ENCODE peak calls at places on chromosomes 6 and 20, in ten cellular contexts. One of them, this sample, is unnamed.

GRCh38 chr20:58184984-58185383 is 43.5 kb downstream of the ANKRD60 start:
- DNase-seq in stomach: no peak
- DNase-seq in mammary epithelial cell: no peak
- DNase-seq in brain microvascular endothelial cell: no peak
- DNase-seq in prostate gland: no peak
- DNase-seq in AG09309: no peak
- DNase-seq in fibroblast of pulmonary artery: no peak
- DNase-seq in CD8-positive, alpha-beta T cell: no peak
- DNase-seq in GM23338: no peak
- DNase-seq in upper lobe of left lung: no peak
- DNase-seq in this sample: no peak

GRCh38 chr6:15389079-15389758 is 143.3 kb downstream of the JARID2 start:
- DNase-seq in CD8-positive, alpha-beta T cell: no peak
- DNase-seq in prostate gland: peak; percentile 26
- DNase-seq in brain microvascular endothelial cell: no peak
- DNase-seq in AG09309: no peak
- DNase-seq in GM23338: no peak
- DNase-seq in mammary epithelial cell: no peak
- DNase-seq in upper lobe of left lung: peak; percentile 15
- DNase-seq in stomach: no peak
- DNase-seq in fibroblast of pulmonary artery: peak; percentile 35
- DNase-seq in this sample: no peak

GRCh38 chr20:36845288-36845969 is 30.5 kb upstream of the TLDC2 start:
- DNase-seq in mammary epithelial cell: no peak
- DNase-seq in GM23338: no peak
- DNase-seq in AG09309: no peak
- DNase-seq in upper lobe of left lung: peak; percentile 68
- DNase-seq in CD8-positive, alpha-beta T cell: no peak
- DNase-seq in brain microvascular endothelial cell: no peak
- DNase-seq in prostate gland: no peak
- DNase-seq in stomach: no peak
- DNase-seq in fibroblast of pulmonary artery: no peak
- DNase-seq in this sample: no peak

GRCh38 chr6:115896538-115897129 is 164.1 kb downstream of the FRK start:
- DNase-seq in CD8-positive, alpha-beta T cell: no peak
- DNase-seq in GM23338: peak; percentile 51
- DNase-seq in upper lobe of left lung: no peak
- DNase-seq in AG09309: peak; percentile 11
- DNase-seq in mammary epithelial cell: peak; percentile 19
- DNase-seq in fibroblast of pulmonary artery: peak; percentile 55
- DNase-seq in stomach: no peak
- DNase-seq in prostate gland: no peak
- DNase-seq in brain microvascular endothelial cell: peak; percentile 17
- DNase-seq in this sample: no peak

GRCh38 chr6:73867411-73867810 is 171.4 kb downstream of the CD109 start:
- DNase-seq in fibroblast of pulmonary artery: no peak
- DNase-seq in brain microvascular endothelial cell: no peak
- DNase-seq in AG09309: no peak
- DNase-seq in upper lobe of left lung: no peak
- DNase-seq in mammary epithelial cell: no peak
- DNase-seq in CD8-positive, alpha-beta T cell: no peak
- DNase-seq in stomach: no peak
- DNase-seq in prostate gland: no peak
- DNase-seq in GM23338: no peak
- DNase-seq in this sample: no peak

GRCh38 chr20:37294262-37294981 is 5.0 kb downstream of the MANBAL start:
- DNase-seq in GM23338: no peak
- DNase-seq in AG09309: no peak
- DNase-seq in upper lobe of left lung: no peak
- DNase-seq in mammary epithelial cell: no peak
- DNase-seq in stomach: no peak
- DNase-seq in fibroblast of pulmonary artery: no peak
- DNase-seq in brain microvascular endothelial cell: peak; percentile 73
- DNase-seq in prostate gland: no peak
- DNase-seq in CD8-positive, alpha-beta T cell: no peak
- DNase-seq in this sample: no peak

GRCh38 chr6:33962186-33962585 is 158.4 kb upstream of the MLN start:
- DNase-seq in stomach: no peak
- DNase-seq in CD8-positive, alpha-beta T cell: no peak
- DNase-seq in mammary epithelial cell: peak; percentile 79
- DNase-seq in GM23338: no peak
- DNase-seq in brain microvascular endothelial cell: no peak
- DNase-seq in prostate gland: no peak
- DNase-seq in AG09309: peak; percentile 16
- DNase-seq in upper lobe of left lung: no peak
- DNase-seq in fibroblast of pulmonary artery: no peak
- DNase-seq in this sample: no peak

GRCh38 chr6:145587342-145587741 is 148.0 kb downstream of the EPM2A start:
- DNase-seq in fibroblast of pulmonary artery: no peak
- DNase-seq in AG09309: no peak
- DNase-seq in GM23338: no peak
- DNase-seq in upper lobe of left lung: no peak
- DNase-seq in prostate gland: no peak
- DNase-seq in brain microvascular endothelial cell: no peak
- DNase-seq in CD8-positive, alpha-beta T cell: no peak
- DNase-seq in mammary epithelial cell: no peak
- DNase-seq in stomach: no peak
- DNase-seq in this sample: no peak

DNA sequence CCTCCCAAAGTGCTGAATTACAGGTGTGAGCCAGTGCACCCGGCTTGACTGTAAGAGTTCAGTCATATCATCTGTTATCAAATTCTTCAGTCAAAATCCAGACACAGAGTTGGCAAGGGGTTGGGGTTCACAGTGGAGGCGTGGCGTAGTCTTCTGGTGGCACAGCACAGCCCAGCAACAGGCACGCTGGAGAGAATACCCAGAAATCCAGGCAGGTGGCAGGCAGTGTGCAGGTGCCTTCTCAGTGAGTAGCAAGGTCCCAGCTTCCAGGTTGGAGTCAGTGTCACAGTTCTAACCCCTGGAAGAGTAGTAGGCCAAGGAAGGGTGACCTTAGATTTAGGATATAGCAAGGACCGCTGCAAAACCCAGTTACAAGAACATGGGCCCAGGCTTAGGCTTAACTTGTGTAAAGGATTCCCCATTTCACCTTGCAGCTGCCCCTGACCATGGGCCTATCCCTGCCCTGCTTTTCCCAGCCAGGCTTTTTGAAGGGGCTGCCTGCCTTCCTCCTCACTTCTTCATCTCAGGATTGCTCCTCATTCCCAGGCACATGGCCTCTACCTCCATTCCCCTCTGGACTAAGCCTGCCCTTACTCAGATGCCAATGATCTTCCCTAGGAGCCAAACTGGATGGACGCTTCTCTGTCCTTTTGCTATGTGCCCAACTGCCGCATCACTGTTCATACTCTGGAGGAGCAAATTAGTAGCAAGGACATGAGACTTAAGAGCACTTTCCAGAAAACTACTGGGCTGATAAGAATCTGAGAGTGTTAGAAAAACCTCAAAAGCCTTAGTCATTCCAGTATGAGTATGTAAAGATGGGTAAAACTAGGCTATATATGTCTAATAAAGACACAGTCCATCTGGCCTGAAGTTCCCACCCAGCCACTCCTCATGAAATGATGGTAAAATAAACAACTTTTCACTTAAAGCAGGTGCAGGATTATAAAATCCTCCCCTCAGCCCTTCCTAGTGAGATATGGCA is 30.3 kb downstream of the SHLD1 start:
- DNase-seq in GM23338: no peak
- DNase-seq in brain microvascular endothelial cell: no peak
- DNase-seq in stomach: no peak
- DNase-seq in AG09309: no peak
- DNase-seq in upper lobe of left lung: no peak
- DNase-seq in fibroblast of pulmonary artery: no peak
- DNase-seq in CD8-positive, alpha-beta T cell: no peak
- DNase-seq in prostate gland: no peak
- DNase-seq in mammary epithelial cell: peak; percentile 18
- DNase-seq in this sample: no peak
- TF ChIP-seq CTCF in GM23338: no peak
- TF ChIP-seq CTCF in brain microvascular endothelial cell: no peak
- TF ChIP-seq CTCF in stomach: no peak
- TF ChIP-seq CTCF in AG09309: no peak
- TF ChIP-seq CTCF in upper lobe of left lung: no peak
- TF ChIP-seq CTCF in fibroblast of pulmonary artery: no peak
- TF ChIP-seq CTCF in CD8-positive, alpha-beta T cell: no peak
- TF ChIP-seq CTCF in prostate gland: no peak
- TF ChIP-seq CTCF in mammary epithelial cell: no peak
- TF ChIP-seq CTCF in this sample: no peak

GRCh38 chr20:60056345-60057122 is 98.3 kb downstream of the CDH26 start:
- DNase-seq in stomach: no peak
- DNase-seq in AG09309: no peak
- DNase-seq in brain microvascular endothelial cell: no peak
- DNase-seq in CD8-positive, alpha-beta T cell: no peak
- DNase-seq in GM23338: no peak
- DNase-seq in mammary epithelial cell: no peak
- DNase-seq in upper lobe of left lung: no peak
- DNase-seq in fibroblast of pulmonary artery: no peak
- DNase-seq in prostate gland: no peak
- DNase-seq in this sample: no peak

GRCh38 chr20:60057123-60057865 is 99.1 kb downstream of the CDH26 start:
- DNase-seq in prostate gland: peak; percentile 63
- DNase-seq in CD8-positive, alpha-beta T cell: peak; percentile 42
- DNase-seq in AG09309: no peak
- DNase-seq in brain microvascular endothelial cell: peak; percentile 65
- DNase-seq in stomach: peak; percentile 52
- DNase-seq in mammary epithelial cell: peak; percentile 65
- DNase-seq in upper lobe of left lung: no peak
- DNase-seq in GM23338: peak; percentile 86
- DNase-seq in fibroblast of pulmonary artery: peak; percentile 60
- DNase-seq in this sample: no peak

GRCh38 chr20:60053813-60054190 is 95.6 kb downstream of the CDH26 start:
- DNase-seq in stomach: no peak
- DNase-seq in brain microvascular endothelial cell: no peak
- DNase-seq in CD8-positive, alpha-beta T cell: no peak
- DNase-seq in AG09309: no peak
- DNase-seq in GM23338: no peak
- DNase-seq in mammary epithelial cell: no peak
- DNase-seq in prostate gland: no peak
- DNase-seq in fibroblast of pulmonary artery: no peak
- DNase-seq in upper lobe of left lung: no peak
- DNase-seq in this sample: no peak

GRCh38 chr20:60054716-60055371 is 96.6 kb downstream of the CDH26 start:
- DNase-seq in CD8-positive, alpha-beta T cell: no peak
- DNase-seq in prostate gland: no peak
- DNase-seq in upper lobe of left lung: peak; percentile 46
- DNase-seq in GM23338: no peak
- DNase-seq in mammary epithelial cell: no peak
- DNase-seq in fibroblast of pulmonary artery: no peak
- DNase-seq in AG09309: no peak
- DNase-seq in stomach: no peak
- DNase-seq in brain microvascular endothelial cell: no peak
- DNase-seq in this sample: no peak

DNA sequence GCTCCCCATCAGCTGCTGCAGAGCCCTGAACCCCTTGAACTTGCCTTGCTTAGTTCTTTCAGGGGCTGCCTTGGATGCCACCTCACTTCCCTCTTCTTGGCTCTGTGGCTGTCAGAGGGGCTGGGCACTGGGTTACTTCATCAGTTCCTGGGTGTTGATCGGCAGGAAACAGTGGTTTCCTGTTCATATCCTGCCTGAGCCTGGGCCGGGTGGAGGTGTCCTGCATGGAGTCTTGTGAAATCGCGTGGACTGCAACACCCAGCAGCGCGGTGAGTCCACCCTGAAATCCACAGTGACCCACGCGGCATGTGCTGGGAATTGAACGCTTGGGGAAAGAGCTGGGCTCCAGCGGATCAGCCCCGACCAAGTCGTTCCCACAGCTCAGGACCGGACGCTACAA is 97.5 kb downstream of the CDH26 start:
- DNase-seq in upper lobe of left lung: peak; percentile 35
- DNase-seq in GM23338: no peak
- DNase-seq in AG09309: no peak
- DNase-seq in mammary epithelial cell: peak; percentile 30
- DNase-seq in brain microvascular endothelial cell: no peak
- DNase-seq in stomach: peak; percentile 41
- DNase-seq in prostate gland: no peak
- DNase-seq in fibroblast of pulmonary artery: no peak
- DNase-seq in CD8-positive, alpha-beta T cell: no peak
- DNase-seq in this sample: no peak
- H3K4me3 ChIP-seq in upper lobe of left lung: no peak overlapping the region
- H3K4me3 ChIP-seq in GM23338: no peak overlapping the region
- H3K4me3 ChIP-seq in AG09309: peak overlapping the region; percentile 24
- H3K4me3 ChIP-seq in mammary epithelial cell: peak overlapping the region; percentile 58
- H3K4me3 ChIP-seq in brain microvascular endothelial cell: no peak overlapping the region
- H3K4me3 ChIP-seq in stomach: no peak overlapping the region
- H3K4me3 ChIP-seq in prostate gland: no peak overlapping the region
- H3K4me3 ChIP-seq in fibroblast of pulmonary artery: no peak overlapping the region
- H3K4me3 ChIP-seq in CD8-positive, alpha-beta T cell: peak overlapping the region; percentile 20
- H3K4me3 ChIP-seq in this sample: peak overlapping the region; percentile 57

GRCh38 chr6:119349041-119349340 is 570 bp downstream of the MAN1A1 start:
- DNase-seq in GM23338: no peak
- DNase-seq in AG09309: no peak
- DNase-seq in CD8-positive, alpha-beta T cell: no peak
- DNase-seq in stomach: peak; percentile 26
- DNase-seq in brain microvascular endothelial cell: no peak
- DNase-seq in upper lobe of left lung: peak; percentile 90
- DNase-seq in mammary epithelial cell: no peak
- DNase-seq in prostate gland: no peak
- DNase-seq in fibroblast of pulmonary artery: no peak
- DNase-seq in this sample: no peak

GRCh38 chr6:119349341-119350201 is at the start of gene MAN1A1:
- DNase-seq in prostate gland: peak; percentile 87
- DNase-seq in upper lobe of left lung: peak; percentile 99
- DNase-seq in CD8-positive, alpha-beta T cell: peak; percentile 79
- DNase-seq in brain microvascular endothelial cell: peak; percentile 47
- DNase-seq in fibroblast of pulmonary artery: peak; percentile 84
- DNase-seq in stomach: peak; percentile 90
- DNase-seq in AG09309: peak; percentile 7
- DNase-seq in mammary epithelial cell: peak; percentile 60
- DNase-seq in GM23338: peak; percentile 92
- DNase-seq in this sample: no peak

GRCh38 chr6:119348308-119349040 is 1.1 kb downstream of the MAN1A1 start:
- DNase-seq in stomach: peak; percentile 26
- DNase-seq in fibroblast of pulmonary artery: no peak
- DNase-seq in CD8-positive, alpha-beta T cell: no peak
- DNase-seq in GM23338: peak; percentile 66
- DNase-seq in brain microvascular endothelial cell: no peak
- DNase-seq in prostate gland: no peak
- DNase-seq in upper lobe of left lung: peak; percentile 87
- DNase-seq in mammary epithelial cell: no peak
- DNase-seq in AG09309: no peak
- DNase-seq in this sample: no peak

GRCh38 chr6:119350202-119351004 is 842 bp upstream of the MAN1A1 start:
- DNase-seq in GM23338: peak; percentile 31
- DNase-seq in upper lobe of left lung: no peak
- DNase-seq in stomach: no peak
- DNase-seq in fibroblast of pulmonary artery: peak; percentile 87
- DNase-seq in AG09309: peak; percentile 55
- DNase-seq in CD8-positive, alpha-beta T cell: no peak
- DNase-seq in brain microvascular endothelial cell: peak; percentile 31
- DNase-seq in prostate gland: no peak
- DNase-seq in mammary epithelial cell: peak; percentile 38
- DNase-seq in this sample: peak; percentile 14

DNA sequence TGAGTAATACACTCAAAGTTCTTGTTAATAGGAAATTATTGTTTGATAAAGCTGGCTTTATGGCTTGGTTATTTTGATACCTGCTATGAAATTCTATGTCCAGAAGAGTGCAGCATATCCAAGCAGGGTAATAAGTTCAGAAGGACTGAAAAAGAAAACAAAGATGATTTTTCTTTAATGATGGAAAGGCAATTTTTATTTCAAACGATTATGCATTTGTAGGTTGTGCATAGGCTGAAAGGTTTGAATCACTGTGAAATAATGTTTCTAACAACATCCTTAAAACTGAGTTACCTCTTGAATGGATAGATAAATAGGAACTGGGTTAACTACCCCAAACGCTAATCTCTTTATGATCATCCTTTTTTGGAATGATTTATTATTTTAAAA is 1.4 kb upstream of the MAN1A1 start:
- DNase-seq in fibroblast of pulmonary artery: peak; percentile 71
- DNase-seq in stomach: no peak
- DNase-seq in prostate gland: no peak
- DNase-seq in brain microvascular endothelial cell: no peak
- DNase-seq in GM23338: no peak
- DNase-seq in CD8-positive, alpha-beta T cell: no peak
- DNase-seq in mammary epithelial cell: peak; percentile 35
- DNase-seq in upper lobe of left lung: no peak
- DNase-seq in AG09309: peak; percentile 17
- DNase-seq in this sample: no peak
- TF ChIP-seq CTCF in fibroblast of pulmonary artery: peak; percentile 67
- TF ChIP-seq CTCF in stomach: peak; percentile 26
- TF ChIP-seq CTCF in prostate gland: peak; percentile 21
- TF ChIP-seq CTCF in brain microvascular endothelial cell: peak; percentile 40
- TF ChIP-seq CTCF in GM23338: no peak
- TF ChIP-seq CTCF in CD8-positive, alpha-beta T cell: peak; percentile 36
- TF ChIP-seq CTCF in mammary epithelial cell: peak; percentile 48
- TF ChIP-seq CTCF in upper lobe of left lung: peak; percentile 18
- TF ChIP-seq CTCF in AG09309: peak; percentile 58
- TF ChIP-seq CTCF in this sample: peak; percentile 36

DNA sequence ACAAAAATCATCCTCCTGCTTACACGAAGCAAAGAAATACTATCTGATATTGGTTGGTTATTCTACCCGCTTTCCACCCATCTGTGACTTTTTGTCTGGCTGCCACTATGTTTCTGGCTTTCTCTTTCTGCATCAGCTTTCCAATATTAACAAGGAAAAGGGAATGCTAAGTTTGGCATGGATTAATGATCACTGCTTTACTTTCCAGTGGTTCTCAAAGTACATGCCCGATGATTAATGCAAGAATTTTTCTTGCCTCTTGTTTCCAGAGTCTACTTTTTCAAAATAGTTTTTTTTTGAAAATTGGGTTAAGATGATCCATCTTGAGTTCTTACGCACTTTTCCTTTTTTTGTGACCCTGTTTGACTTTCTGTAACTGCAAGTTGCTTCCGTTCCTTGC is 57.0 kb downstream of the RNF144B start:
- DNase-seq in prostate gland: no peak
- DNase-seq in brain microvascular endothelial cell: no peak
- DNase-seq in stomach: no peak
- DNase-seq in GM23338: no peak
- DNase-seq in mammary epithelial cell: no peak
- DNase-seq in upper lobe of left lung: no peak
- DNase-seq in CD8-positive, alpha-beta T cell: no peak
- DNase-seq in fibroblast of pulmonary artery: no peak
- DNase-seq in AG09309: no peak
- DNase-seq in this sample: no peak
- H3K4me3 ChIP-seq in prostate gland: no peak overlapping the region
- H3K4me3 ChIP-seq in brain microvascular endothelial cell: no peak overlapping the region
- H3K4me3 ChIP-seq in stomach: no peak overlapping the region
- H3K4me3 ChIP-seq in GM23338: no peak overlapping the region
- H3K4me3 ChIP-seq in mammary epithelial cell: no peak overlapping the region
- H3K4me3 ChIP-seq in upper lobe of left lung: no peak overlapping the region
- H3K4me3 ChIP-seq in CD8-positive, alpha-beta T cell: no peak overlapping the region
- H3K4me3 ChIP-seq in fibroblast of pulmonary artery: no peak overlapping the region
- H3K4me3 ChIP-seq in AG09309: no peak overlapping the region
- H3K4me3 ChIP-seq in this sample: no peak overlapping the region